ENCODE peak calls at places on chromosomes 11 and 22, in five cellular contexts. R, P, Q, W and D are unnamed samples.
A peak's percentile ranks its signal among the peaks of the same experiment; 100 is the strongest.

GRCh38 chr11:76680517-76681425 is 10.2 kb upstream of the LRRC32 start:
- DNase-seq in Q (peak; percentile 81), W (peak; percentile 41), P (peak; percentile 70), R (peak; percentile 95), D (peak; percentile 89)

GRCh38 chr11:102199673-102200072 is 89.4 kb downstream of the YAP1 start:
- DNase-seq in R (no peak), Q (no peak), W (no peak), P (no peak), D (no peak)

GRCh38 chr22:46992121-46992731 is 229.8 kb downstream of the TBC1D22A start:
- DNase-seq in P (no peak), Q (no peak), R (peak; percentile 41), W (no peak), D (no peak)

GRCh38 chr11:911031-911889 is 650 bp upstream of the CHID1 start:
- DNase-seq in P (peak; percentile 19), R (peak; percentile 72), W (no peak), Q (peak; percentile 28), D (peak; percentile 62)

GRCh38 chr22:35313311-35314121 is 13.8 kb downstream of the TOM1 start:
- DNase-seq in R (no peak), Q (peak; percentile 61), P (no peak), W (no peak), D (peak; percentile 44)

GRCh38 chr11:25183436-25183835 is 686.6 kb downstream of the LUZP2 start:
- DNase-seq in Q (no peak), R (no peak), P (no peak), W (no peak), D (no peak)

GRCh38 chr11:61791737-61792309 is 576 bp downstream of the TMEM258 start:
- DNase-seq in R (peak; percentile 80), W (peak; percentile 63), P (peak; percentile 72), Q (peak; percentile 94), D (peak; percentile 93)

GRCh38 chr22:35783943-35784614 is 66.4 kb downstream of the APOL5 start:
- DNase-seq in W (no peak), R (no peak), P (no peak), Q (peak; percentile 89), D (no peak)

GRCh38 chr11:68355471-68355870 is 43.1 kb downstream of the LRP5 start:
- DNase-seq in Q (no peak), W (no peak), P (no peak), R (no peak), D (no peak)

GRCh38 chr11:121961228-121961860 is 154.7 kb downstream of the BLID start:
- DNase-seq in P (no peak), R (no peak), Q (no peak), W (no peak), D (no peak)

GRCh38 chr22:19745155-19746133 is 15.1 kb upstream of the TBX1 start:
- DNase-seq in P (no peak), R (peak; percentile 42), Q (no peak), W (no peak), D (no peak)

GRCh38 chr11:71267807-71268421 is 15.5 kb upstream of the SHANK2 start:
- DNase-seq in Q (no peak), P (no peak), R (no peak), W (no peak), D (no peak)

GRCh38 chr11:862704-863388 is 20.2 kb downstream of the TSPAN4 start:
- DNase-seq in P (no peak), W (no peak), Q (no peak), R (no peak), D (peak; percentile 73)

GRCh38 chr22:23060612-23061400 is 9.5 kb upstream of the GNAZ start:
- DNase-seq in P (no peak), R (no peak), W (no peak), Q (no peak), D (no peak)

GRCh38 chr22:48167238-48167637 is 1404.8 kb downstream of the TBC1D22A start:
- DNase-seq in W (no peak), R (peak; percentile 12), P (no peak), Q (no peak), D (no peak)

GRCh38 chr22:29879738-29880137 is 3.2 kb upstream of the MTMR3 start:
- DNase-seq in Q (peak; percentile 3), P (no peak), R (peak; percentile 47), W (peak; percentile 10), D (no peak)

GRCh38 chr11:27064086-27064485 is 23.5 kb downstream of the BBOX1 start:
- DNase-seq in Q (no peak), P (no peak), W (no peak), R (no peak), D (no peak)

GRCh38 chr11:124442847-124443246 is 2.6 kb downstream of the OR8B8 start:
- DNase-seq in P (no peak), R (no peak), W (no peak), Q (no peak), D (no peak)
- H3K9me2 ChIP-seq in P (no peaks in the 10 kb centered on the region), R (peaks cover 9% of the 10 kb centered on the region), W (no peaks in the 10 kb centered on the region), Q (no peaks in the 10 kb centered on the region), D (no peaks in the 10 kb centered on the region)

GRCh38 chr11:10861047-10861446 is 3.2 kb upstream of the ZBED5 start:
- DNase-seq in Q (no peak), W (no peak), R (no peak), P (no peak), D (no peak)
- TF ChIP-seq EZH2 in Q (no peak), W (no peak), R (no peak), P (no peak), D (no peak)

GRCh38 chr11:56845121-56845732 is 96.7 kb upstream of the OR9G4 start:
- DNase-seq in W (no peak), R (no peak), Q (no peak), P (no peak), D (no peak)

GRCh38 chr11:56846631-56847400 is 98.3 kb upstream of the OR9G4 start:
- DNase-seq in R (no peak), W (no peak), Q (no peak), P (no peak), D (no peak)

GRCh38 chr11:56841210-56841810 is 92.8 kb upstream of the OR9G4 start:
- DNase-seq in W (peak; percentile 27), Q (peak; percentile 82), P (peak; percentile 61), R (peak; percentile 82), D (peak; percentile 78)

GRCh38 chr11:56842829-56843794 is 94.6 kb upstream of the OR9G4 start:
- DNase-seq in Q (no peak), R (no peak), W (no peak), P (no peak), D (no peak)

GRCh38 chr11:56843816-56844215 is 95.3 kb upstream of the OR9G4 start:
- DNase-seq in R (no peak), P (no peak), Q (no peak), W (no peak), D (no peak)
- TF ChIP-seq CTCF in R (no peak), P (no peak), Q (no peak), W (no peak), D (no peak)

GRCh38 chr22:27151407-27151806 is 494.0 kb downstream of the MIAT start:
- DNase-seq in W (no peak), P (no peak), Q (no peak), R (peak; percentile 44), D (no peak)

GRCh38 chr22:27152883-27153282 is 495.5 kb downstream of the MIAT start:
- DNase-seq in W (no peak), P (no peak), R (no peak), Q (no peak), D (no peak)

GRCh38 chr22:27150530-27150909 is 493.1 kb downstream of the MIAT start:
- DNase-seq in R (no peak), Q (no peak), W (no peak), P (no peak), D (no peak)

GRCh38 chr22:27153386-27153785 is 496.0 kb downstream of the MIAT start:
- DNase-seq in Q (no peak), P (no peak), W (no peak), R (no peak), D (no peak)

GRCh38 chr22:27152033-27152432 is 494.6 kb downstream of the MIAT start:
- DNase-seq in R (no peak), Q (no peak), P (no peak), W (no peak), D (no peak)
- H3K9me2 ChIP-seq in R (no peaks in the 10 kb centered on the region), Q (no peaks in the 10 kb centered on the region), P (no peaks in the 10 kb centered on the region), W (no peaks in the 10 kb centered on the region), D (no peaks in the 10 kb centered on the region)

GRCh38 chr11:84581083-84581482 is 1046.1 kb downstream of the DLG2 start:
- DNase-seq in P (no peak), R (no peak), W (no peak), Q (no peak), D (no peak)
- TF ChIP-seq EZH2 in P (no peak), R (no peak), W (no peak), Q (no peak), D (no peak)

DNA sequence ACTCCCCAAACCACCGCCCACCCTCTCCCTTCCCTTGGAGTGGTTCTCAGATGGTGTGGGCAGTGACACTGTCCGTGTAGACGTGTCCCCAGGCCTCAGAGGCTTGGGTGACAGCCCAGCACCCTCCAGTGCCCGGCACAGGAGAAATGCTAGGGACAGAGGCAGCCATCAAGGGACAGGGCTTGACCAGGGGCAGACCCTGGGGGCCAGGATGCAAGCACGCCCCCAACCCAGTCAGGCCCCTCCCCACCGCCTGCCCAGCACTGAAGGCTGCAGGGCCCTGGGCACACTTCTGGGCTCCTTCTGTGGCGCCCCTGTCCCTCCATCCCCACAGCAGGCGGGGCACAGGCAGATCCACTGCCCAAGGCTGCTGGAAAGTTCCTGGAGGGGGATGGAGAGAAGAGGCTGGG is 11.1 kb downstream of the IGF2 start:
- DNase-seq in W (no peak), Q (no peak), P (no peak), R (no peak), D (no peak)
- TF ChIP-seq CTCF in W (no peak), Q (no peak), P (no peak), R (no peak), D (no peak)

GRCh38 chr11:69661413-69661715 is 13.8 kb downstream of the LTO1 start:
- DNase-seq in W (no peak), R (no peak), P (no peak), Q (no peak), D (no peak)

GRCh38 chr11:69657911-69658605 is 17.1 kb downstream of the LTO1 start:
- DNase-seq in W (no peak), R (peak; percentile 88), Q (no peak), P (no peak), D (peak; percentile 50)

GRCh38 chr11:69658606-69659450 is 16.3 kb downstream of the LTO1 start:
- DNase-seq in P (no peak), Q (no peak), W (no peak), R (no peak), D (no peak)

GRCh38 chr11:69660001-69660500 is 15.1 kb downstream of the LTO1 start:
- DNase-seq in Q (no peak), W (no peak), R (no peak), P (no peak), D (no peak)

GRCh38 chr11:69659591-69659990 is 15.6 kb downstream of the LTO1 start:
- DNase-seq in W (no peak), P (no peak), Q (no peak), R (no peak), D (no peak)
- H3K9me2 ChIP-seq in W (no peaks in the 10 kb centered on the region), P (no peaks in the 10 kb centered on the region), Q (no peaks in the 10 kb centered on the region), R (no peaks in the 10 kb centered on the region), D (no peaks in the 10 kb centered on the region)

GRCh38 chr11:118572075-118572913 is at the start of gene ARCN1:
- DNase-seq in W (peak; percentile 41), R (peak; percentile 94), Q (peak; percentile 51), P (peak; percentile 77), D (peak; percentile 90)
- TF ChIP-seq EZH2 in W (no peak), R (no peak), Q (no peak), P (no peak), D (no peak)